ENCODE peak calls at places on chromosome 1, in seven cellular contexts. A, B, V, F, G, L and P are unnamed samples.

GRCh38 chr1:84156210-84156621 is 12.1 kb downstream of the PRKACB start:
- DNase-seq in L (no peak), G (peak), A (no peak), B (peak), F (peak), V (no peak), P (peak)

GRCh38 chr1:203996126-203996525 is 76.8 kb upstream of the SOX13 start:
- DNase-seq in A (no peak), F (peak), G (no peak), B (peak), L (no peak), V (no peak), P (no peak)

GRCh38 chr1:90925928-90926869 is 95.6 kb downstream of the ZNF644 start:
- DNase-seq in L (peak), V (no peak), G (no peak), B (peak), A (no peak), F (peak), P (peak)

GRCh38 chr1:94737124-94737998 is 82.8 kb upstream of the SLC44A3 start:
- DNase-seq in B (peak), L (no peak), V (no peak), G (no peak), F (peak), A (no peak), P (no peak)

GRCh38 chr1:31593136-31593665 is 16.9 kb downstream of the TINAGL1 start:
- DNase-seq in L (no peak), A (no peak), F (no peak), G (no peak), B (no peak), V (no peak), P (no peak)

GRCh38 chr1:36711480-36711879 is 228.8 kb upstream of the CSF3R start:
- DNase-seq in F (no peak), L (no peak), A (no peak), G (no peak), B (no peak), V (no peak), P (no peak)

GRCh38 chr1:24438423-24438901 is 22.9 kb downstream of the NIPAL3 start:
- DNase-seq in L (no peak), G (no peak), V (no peak), B (peak), A (no peak), F (peak), P (no peak)

GRCh38 chr1:13801711-13802486 is 101.9 kb downstream of the PRDM2 start:
- DNase-seq in V (no peak), G (no peak), F (no peak), A (no peak), B (no peak), L (no peak), P (no peak)

GRCh38 chr1:2537785-2538115 is 7.7 kb upstream of the HES5 start:
- DNase-seq in V (no peak), G (no peak), B (no peak), A (no peak), L (no peak), F (no peak), P (no peak)

GRCh38 chr1:109639841-109640184 is 16.1 kb upstream of the GSTM4 start:
- DNase-seq in L (no peak), G (no peak), A (no peak), B (no peak), F (no peak), V (no peak), P (no peak)

GRCh38 chr1:117258791-117259190 is 48.1 kb upstream of the VTCN1 start:
- DNase-seq in A (no peak), B (no peak), F (no peak), L (no peak), V (no peak), G (no peak), P (no peak)

GRCh38 chr1:2632561-2633361 is at the start of gene MMEL1:
- DNase-seq in L (peak), F (no peak), A (peak), V (no peak), B (no peak), G (no peak), P (no peak)

GRCh38 chr1:53047737-53048344 is 14.2 kb upstream of the PODN start:
- DNase-seq in V (no peak), A (no peak), F (peak), G (no peak), L (no peak), B (peak), P (peak)

GRCh38 chr1:66282885-66283284 is 251.1 kb upstream of the SGIP1 start:
- DNase-seq in B (no peak), F (peak), A (no peak), G (no peak), V (no peak), L (no peak), P (no peak)

GRCh38 chr1:7783178-7783711 is 846 bp upstream of the PER3 start:
- DNase-seq in A (peak), L (peak), G (peak), V (no peak), F (peak), B (peak), P (no peak)

GRCh38 chr1:30911061-30911954 is 2.8 kb upstream of the SDC3 start:
- DNase-seq in F (peak), L (peak), A (peak), V (peak), B (peak), G (peak), P (peak)

GRCh38 chr1:18681423-18681835 is 50.8 kb downstream of the PAX7 start:
- DNase-seq in A (peak), B (peak), L (peak), F (peak), G (no peak), V (no peak), P (no peak)

GRCh38 chr1:109769335-109770078 is 5.8 kb upstream of the EPS8L3 start:
- DNase-seq in F (peak), V (no peak), G (peak), B (peak), A (peak), L (no peak), P (peak)

GRCh38 chr1:2300004-2300771 is 72.1 kb downstream of the SKI start:
- DNase-seq in G (no peak), F (no peak), V (peak), A (no peak), L (no peak), B (no peak), P (no peak)

GRCh38 chr1:43853161-43853921 is 80.3 kb upstream of the ARTN start:
- DNase-seq in L (peak), B (peak), V (no peak), F (peak), A (no peak), G (no peak), P (no peak)

GRCh38 chr1:109252893-109253802 is 3.8 kb downstream of the CELSR2 start:
- DNase-seq in A (no peak), B (peak), V (no peak), F (no peak), G (no peak), L (no peak), P (peak)

GRCh38 chr1:41021526-41022308 is at the start of gene SLFNL1:
- DNase-seq in F (no peak), A (no peak), V (no peak), L (peak), B (peak), G (no peak), P (no peak)

GRCh38 chr1:11059166-11059989 is 440 bp downstream of the SRM start:
- DNase-seq in A (no peak), V (no peak), G (no peak), F (no peak), B (no peak), L (no peak), P (no peak)

GRCh38 chr1:3038571-3039181 is 17.4 kb downstream of the ACTRT2 start:
- DNase-seq in L (no peak), G (no peak), A (no peak), F (no peak), V (no peak), B (no peak), P (no peak)

GRCh38 chr1:107786214-107786842 is 178.7 kb downstream of the VAV3 start:
- DNase-seq in L (no peak), B (no peak), A (no peak), V (no peak), G (no peak), F (no peak), P (no peak)

GRCh38 chr1:89865498-89866385 is 44.9 kb downstream of the LRRC8D start:
- DNase-seq in A (no peak), L (no peak), B (peak), F (peak), V (no peak), G (peak), P (no peak)

GRCh38 chr1:113870778-113871177 is 734 bp downstream of the PTPN22 start:
- DNase-seq in F (no peak), G (no peak), B (no peak), A (no peak), L (no peak), V (no peak), P (no peak)

GRCh38 chr1:53092659-53093450 is 30.8 kb downstream of the PODN start:
- DNase-seq in L (no peak), B (no peak), G (no peak), F (no peak), A (no peak), V (no peak), P (no peak)

GRCh38 chr1:222002503-222002902 is 260.6 kb upstream of the DUSP10 start:
- DNase-seq in G (no peak), L (no peak), A (no peak), V (no peak), B (no peak), F (no peak), P (no peak)

GRCh38 chr1:173202430-173203145 is 4.5 kb downstream of the TNFSF4 start:
- DNase-seq in F (peak), V (no peak), G (peak), B (peak), A (no peak), L (no peak), P (peak)